ENCODE peak calls at places on chromosome 13, in six cellular contexts. I is tibial nerve, G is PC-9, D is right atrium auricular region, J is colonic mucosa, F is HCT116. U is an unnamed sample.

GRCh38 chr13:43072394-43072793 is 49.0 kb downstream of the DNAJC15 start:
- DNase-seq in I (peak), G (no peak), D (no peak), J (no peak), F (no peak), U (no peak)

GRCh38 chr13:100738176-100738855 is 63.7 kb upstream of the TMTC4 start:
- DNase-seq in I (no peak), G (no peak), D (no peak), J (no peak), F (no peak), U (no peak)

GRCh38 chr13:24887759-24888158 is 123.8 kb downstream of the RNF17 start:
- DNase-seq in I (no peak), G (no peak), D (no peak), J (no peak), F (no peak), U (no peak)

GRCh38 chr13:39810091-39810877 is 154.8 kb downstream of the COG6 start:
- DNase-seq in I (no peak), G (no peak), D (no peak), J (no peak), F (no peak), U (no peak)

GRCh38 chr13:62294210-62294609 is 878.6 kb upstream of the PCDH20 start:
- DNase-seq in I (no peak), G (no peak), D (no peak), J (no peak), F (no peak), U (no peak)

GRCh38 chr13:99426426-99426825 is 74.8 kb upstream of the TM9SF2 start:
- DNase-seq in I (no peak), G (no peak), D (no peak), J (no peak), F (no peak), U (no peak)

GRCh38 chr13:89806594-89806993 is 1540.9 kb upstream of the MIR17HG start:
- DNase-seq in I (no peak), G (no peak), D (no peak), J (no peak), F (no peak), U (no peak)

GRCh38 chr13:108494991-108495661 is 134.3 kb upstream of the MYO16 start:
- DNase-seq in I (no peak), G (no peak), D (no peak), J (no peak), F (no peak), U (no peak)

GRCh38 chr13:113410472-113411201 is 42.7 kb downstream of the ADPRHL1 start:
- DNase-seq in I (peak), G (peak), D (no peak), J (peak), F (peak), U (no peak)

GRCh38 chr13:24389506-24389905 is 80.1 kb downstream of the C1QTNF9 start:
- DNase-seq in I (no peak), G (no peak), D (no peak), J (no peak), F (no peak), U (no peak)

GRCh38 chr13:113723400-113724015 is 35.5 kb upstream of the TMEM255B start:
- DNase-seq in I (no peak), G (no peak), D (no peak), J (no peak), F (no peak), U (no peak)

DNA sequence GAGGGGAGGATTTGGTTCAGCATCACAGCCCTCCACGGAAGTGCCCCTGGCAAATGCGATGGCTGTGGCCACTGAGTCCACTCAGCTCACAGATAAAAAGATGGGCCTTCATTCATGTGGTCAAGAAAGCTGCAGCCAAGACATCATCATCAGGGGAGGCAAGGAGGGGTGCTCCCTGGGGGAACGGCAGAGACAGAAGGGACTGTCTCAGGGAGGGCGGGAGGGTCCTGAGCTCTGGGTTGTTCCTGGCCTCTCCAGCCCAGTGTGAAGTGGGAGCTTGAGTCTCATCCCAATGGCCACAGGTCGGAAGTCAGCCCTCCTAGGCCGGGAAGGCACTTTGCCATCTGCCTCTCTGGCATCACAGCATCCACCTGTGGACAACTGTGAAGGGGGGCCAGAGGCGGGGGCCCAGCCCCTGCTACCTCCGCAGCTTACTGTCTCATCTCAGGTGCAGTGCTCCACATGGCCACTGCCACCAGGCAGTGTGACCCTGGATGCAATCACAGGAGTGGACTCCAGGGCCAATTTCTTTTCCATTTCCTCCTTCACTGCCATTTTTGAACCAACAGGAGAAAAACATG is 137.8 kb upstream of the SOX1 start:
- DNase-seq in I (no peak), G (no peak), D (no peak), J (no peak), F (no peak), U (no peak)
- TF ChIP-seq CTCF in I (no peak), G (no peak), D (no peak), J (no peak), F (peak), U (no peak)

DNA sequence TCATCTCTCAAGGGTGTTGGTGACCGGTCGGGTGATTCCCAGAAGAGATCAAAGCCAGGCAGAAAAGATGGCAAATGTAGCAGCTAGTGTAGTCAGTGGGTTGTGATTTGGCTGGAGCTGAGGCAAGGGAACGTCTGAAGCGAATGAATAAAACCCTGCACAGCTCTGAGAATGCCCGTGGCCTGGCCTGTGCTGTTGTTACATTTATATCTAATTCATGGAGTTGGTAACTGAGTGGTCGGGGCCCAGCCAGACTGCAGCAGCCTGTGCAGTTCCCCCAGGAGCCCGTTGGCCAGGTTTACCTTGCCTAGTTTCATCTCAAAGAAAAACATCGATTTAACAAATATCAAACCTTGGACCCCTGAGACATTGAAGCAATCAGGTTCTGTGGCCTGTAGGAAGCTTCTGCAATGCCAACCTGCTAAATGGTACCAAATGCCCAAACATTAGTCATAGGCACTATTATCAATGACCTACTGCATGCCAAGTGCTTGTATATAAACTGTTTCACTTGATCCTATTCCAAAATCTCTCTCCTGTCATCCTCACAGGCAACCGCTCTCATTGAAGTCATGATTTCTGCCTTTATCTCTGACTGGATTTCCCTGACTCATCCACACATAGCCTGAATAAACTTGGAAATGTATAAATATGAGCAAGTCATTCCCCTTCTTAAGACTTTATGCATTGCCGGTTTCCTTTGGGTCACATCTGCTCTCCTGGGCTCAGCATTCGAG is 153.6 kb upstream of the SERP2 start:
- DNase-seq in I (no peak), G (no peak), D (no peak), J (no peak), F (no peak), U (no peak)
- H3K27ac ChIP-seq in I (peak), G (peak), D (peak), J (no peak), F (no peak), U (no peak)

DNA sequence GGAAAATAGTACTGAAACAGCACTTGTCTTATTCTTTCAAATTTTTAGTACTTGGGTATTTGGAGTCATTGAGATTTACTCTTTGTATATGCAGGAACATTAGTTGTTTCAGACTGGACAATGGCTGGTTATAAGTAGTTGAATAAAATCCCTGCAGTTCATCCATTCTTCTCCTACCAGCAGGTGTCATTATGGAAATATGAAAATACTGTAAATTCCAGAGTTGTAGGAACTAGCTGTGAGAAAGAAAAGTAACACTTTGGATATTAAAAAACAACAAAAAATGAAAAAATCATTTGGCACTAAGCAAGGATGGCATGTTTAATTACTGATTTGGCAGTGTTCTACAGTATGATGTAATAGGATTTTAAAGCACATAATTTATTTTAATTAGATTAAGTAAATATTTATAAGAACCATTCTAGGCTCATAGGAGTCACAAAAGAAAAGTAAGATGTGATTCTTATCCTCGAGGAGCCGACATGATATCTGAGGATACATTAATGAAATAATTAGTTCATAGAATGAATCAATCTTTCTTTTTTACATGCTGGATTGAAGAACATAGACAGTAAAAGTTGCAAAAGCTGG is 155.3 kb downstream of the KCNRG start:
- DNase-seq in I (no peak), G (no peak), D (no peak), J (no peak), F (no peak), U (no peak)
- TF ChIP-seq CTCF in I (peak), G (peak), D (peak), J (no peak), F (peak), U (peak)

DNA sequence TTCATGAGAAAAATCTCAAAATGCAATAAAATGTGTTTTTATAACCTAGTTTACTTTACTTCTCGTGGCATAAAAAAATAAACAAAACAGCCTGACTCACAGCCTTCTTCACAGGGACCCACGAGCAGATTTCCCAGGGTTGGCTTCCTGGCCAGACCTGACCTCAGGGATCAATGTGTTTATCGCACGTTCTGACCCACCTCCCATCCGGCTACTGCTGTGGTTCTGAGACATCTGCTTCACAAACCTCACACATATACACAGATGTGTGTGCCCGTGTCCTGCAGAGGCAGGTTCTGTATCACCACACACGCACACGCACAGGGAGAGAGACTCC is 118.3 kb downstream of the COL4A2 start:
- DNase-seq in I (no peak), G (no peak), D (no peak), J (no peak), F (no peak), U (no peak)
- H3K27ac ChIP-seq in I (peak), G (no peak), D (no peak), J (no peak), F (no peak), U (no peak)

GRCh38 chr13:44876782-44877324 is 112.4 kb downstream of the NUFIP1 start:
- DNase-seq in I (no peak), G (no peak), D (no peak), J (no peak), F (peak), U (no peak)
- TF ChIP-seq CTCF in I (no peak), G (peak), D (peak), J (no peak), F (peak), U (no peak)

GRCh38 chr13:41502021-41502420 is 44.7 kb downstream of the RGCC start:
- DNase-seq in I (no peak), G (no peak), D (no peak), J (no peak), F (no peak), U (no peak)
- H3K27ac ChIP-seq in I (no peak), G (no peak), D (no peak), J (no peak), F (no peak), U (no peak)

U was measured in CD4-positive, alpha-beta T cell.